ENCODE peak calls at places on chromosomes 16 and 17, in five cellular contexts. V is WTC11, W is neural crest cell, R is stomach, D is GM20000. Q is an unnamed sample.

GRCh38 chr17:75694536-75694935 is 26.7 kb upstream of the ITGB4 start:
- DNase-seq in V (no peak), W (no peak), D (no peak), R (no peak), Q (no peak)

GRCh38 chr17:36934759-36935630 is 2.3 kb upstream of the LHX1 start:
- DNase-seq in W (peak), D (peak), V (peak), R (no peak), Q (no peak)

GRCh38 chr17:83203472-83204221 is 124.2 kb downstream of the METRNL start:
- DNase-seq in D (no peak), W (no peak), R (peak), V (peak), Q (no peak)

GRCh38 chr17:19958023-19958422 is 19.6 kb downstream of the AKAP10 start:
- DNase-seq in V (no peak), W (no peak), R (no peak), D (no peak), Q (peak)

GRCh38 chr17:78132086-78132676 is 1.6 kb downstream of the TMC8 start:
- DNase-seq in V (peak), W (no peak), R (peak), D (peak), Q (no peak)

GRCh38 chr16:87276091-87276561 is 41.1 kb downstream of the C16orf95 start:
- DNase-seq in R (no peak), V (no peak), W (no peak), D (peak), Q (no peak)

GRCh38 chr17:76088041-76088867 is 9.3 kb downstream of the ZACN start:
- DNase-seq in V (peak), D (no peak), W (no peak), R (no peak), Q (no peak)

GRCh38 chr17:50708050-50709000 is 611 bp upstream of the ANKRD40 start:
- DNase-seq in V (no peak), W (no peak), D (peak), R (no peak), Q (no peak)

GRCh38 chr16:29737713-29738112 is 8.1 kb downstream of the C16orf54 start:
- DNase-seq in W (no peak), R (no peak), D (no peak), V (no peak), Q (no peak)

GRCh38 chr17:50556803-50557202 is 3.7 kb upstream of the CACNA1G start:
- DNase-seq in D (no peak), R (peak), V (no peak), W (no peak), Q (no peak)

GRCh38 chr16:24826817-24827566 is 18.8 kb upstream of the SLC5A11 start:
- DNase-seq in W (no peak), V (no peak), R (no peak), D (no peak), Q (no peak)

GRCh38 chr17:17692353-17693252 is 11.3 kb downstream of the RAI1 start:
- DNase-seq in V (no peak), D (no peak), W (no peak), R (no peak), Q (no peak)
- TF ChIP-seq CTCF in V (no peak), D (no peak), W (no peak), R (no peak), Q (no peak)

DNA sequence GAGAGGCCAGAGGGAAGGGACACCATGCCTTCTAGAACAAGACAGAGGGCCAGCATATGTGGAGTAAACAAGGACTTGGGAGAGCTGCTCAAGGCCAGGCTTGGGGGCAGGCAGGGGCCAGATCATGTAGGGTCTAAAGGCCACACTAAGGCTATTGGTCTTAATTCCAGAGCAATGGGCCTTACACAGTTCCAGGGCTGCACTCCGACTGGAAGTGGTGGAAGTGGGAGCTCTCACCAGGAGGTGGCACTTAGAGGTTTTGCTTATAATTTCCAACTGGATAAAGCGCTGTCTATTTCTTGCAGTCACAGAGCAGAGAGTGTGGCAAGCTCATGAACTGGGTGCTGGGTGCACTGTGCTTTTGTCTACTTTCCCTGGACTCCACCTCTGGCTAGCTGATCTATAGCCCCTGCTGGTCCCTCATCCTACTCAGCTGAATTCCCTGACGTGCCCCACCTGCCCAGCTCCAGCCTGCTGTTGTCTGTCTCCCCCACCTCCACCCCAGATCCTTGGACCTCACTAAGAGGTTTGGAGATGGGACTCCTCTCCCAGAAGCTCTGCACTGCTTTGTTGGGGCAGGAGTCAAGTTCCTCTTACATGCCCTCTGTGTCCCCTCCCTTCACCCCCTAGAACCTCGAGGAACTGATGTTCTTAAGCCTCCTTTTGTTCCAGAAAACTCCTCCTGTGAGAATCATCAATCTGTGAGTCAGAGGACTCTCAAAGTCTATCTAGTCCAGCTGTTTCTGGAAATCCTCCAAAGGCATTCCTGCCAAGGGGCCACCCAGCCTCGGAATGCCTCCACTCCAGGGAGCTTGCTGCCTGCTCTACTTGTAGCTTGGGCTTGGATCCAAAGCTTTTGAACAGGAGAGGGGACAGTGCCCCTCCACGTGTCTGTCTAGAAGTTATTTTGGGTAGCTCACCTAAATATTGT is 48.1 kb upstream of the KSR1 start:
- DNase-seq in D (no peak), R (peak), V (no peak), W (no peak), Q (peak)
- TF ChIP-seq CTCF in D (no peak), R (no peak), V (no peak), W (no peak), Q (no peak)

DNA sequence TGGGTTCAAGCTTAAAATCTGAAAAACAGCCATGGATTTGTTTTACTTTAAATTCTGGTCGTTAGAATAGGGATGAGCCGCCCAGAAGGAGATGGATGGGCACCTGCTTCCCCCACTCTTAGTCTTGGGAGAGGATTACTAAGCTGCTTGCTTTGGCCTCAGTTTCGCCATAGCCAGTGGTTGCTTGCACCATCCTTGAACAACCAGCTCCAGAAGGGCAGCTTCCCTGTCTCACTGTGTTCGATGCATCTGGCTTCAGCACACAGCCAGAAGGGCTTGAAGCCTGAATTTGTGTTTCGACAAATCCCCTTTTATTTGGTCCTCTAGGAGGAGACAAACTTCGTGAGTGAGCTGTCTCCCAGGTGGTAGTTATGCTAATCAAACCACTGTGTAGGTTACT is 7.1 kb downstream of the CYB5D2 start:
- DNase-seq in R (no peak), W (no peak), V (no peak), D (no peak), Q (no peak)
- TF ChIP-seq CTCF in R (no peak), W (no peak), V (no peak), D (no peak), Q (no peak)

GRCh38 chr17:8630227-8630801 is at the start of gene MYH10:
- DNase-seq in R (no peak), D (no peak), V (no peak), W (peak), Q (no peak)

GRCh38 chr17:8632087-8632486 is 1.6 kb upstream of the MYH10 start:
- DNase-seq in W (no peak), V (peak), D (no peak), R (no peak), Q (no peak)

GRCh38 chr17:8629371-8630226 is 926 bp downstream of the MYH10 start:
- DNase-seq in V (peak), W (peak), R (no peak), D (peak), Q (peak)

GRCh38 chr17:8631554-8631877 is 991 bp upstream of the MYH10 start:
- DNase-seq in V (no peak), R (no peak), D (no peak), W (no peak), Q (no peak)

DNA sequence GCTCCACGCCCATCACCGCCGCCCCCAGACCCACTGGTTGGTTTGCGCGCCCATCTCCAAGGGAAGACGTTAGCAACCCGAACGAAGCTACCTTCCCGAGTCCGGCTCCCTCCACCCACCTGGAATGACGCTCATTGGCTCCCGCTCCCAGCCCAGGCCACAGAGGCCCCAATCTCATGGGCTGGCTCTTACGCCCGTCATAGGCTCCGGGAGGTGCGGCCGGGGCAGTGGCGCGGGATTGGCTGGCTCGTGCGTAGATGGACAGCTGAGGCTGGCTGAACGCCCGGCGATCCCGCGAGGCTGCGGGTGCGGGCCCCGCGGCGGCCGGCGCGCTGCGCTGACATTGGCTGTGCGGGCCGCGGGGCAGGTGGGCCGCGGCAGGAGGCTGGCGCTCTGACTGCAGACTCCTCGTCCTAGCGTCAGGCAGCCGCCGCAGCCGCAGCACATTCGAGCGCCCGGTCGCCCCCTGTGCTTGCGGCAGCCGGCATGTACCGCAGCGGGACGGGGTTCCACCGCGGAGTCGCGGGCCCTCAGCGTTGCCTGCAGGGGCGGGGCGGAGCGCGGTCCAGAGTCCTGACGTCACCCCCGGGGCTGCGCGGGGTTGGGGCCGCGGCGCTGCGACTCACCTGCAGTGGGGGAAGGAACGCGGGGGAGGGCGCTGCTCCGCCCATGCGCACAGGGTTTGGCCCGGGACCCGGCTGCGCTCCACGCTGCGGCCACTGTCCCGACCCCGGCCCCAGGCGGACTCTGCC is 453 bp upstream of the MYH10 start:
- DNase-seq in D (peak), W (peak), R (peak), V (peak), Q (peak)
- TF ChIP-seq CTCF in D (no peak), W (peak), R (peak), V (peak), Q (peak)

Q was measured in MCF 10A.